ENCODE peak calls at places on chromosomes 16 and 17, in nine cellular contexts. One of them, this sample, is unnamed.

GRCh38 chr17:50184611-50185398 is 16.6 kb downstream of the COL1A1 start:
- DNase-seq in transverse colon: peak; percentile 36
- DNase-seq in ovary: no peak
- DNase-seq in adrenal gland: no peak
- DNase-seq in esophagus squamous epithelium: no peak
- DNase-seq in prostate gland: no peak
- DNase-seq in uterus: peak; percentile 78
- DNase-seq in IMR-90: peak; percentile 62
- DNase-seq in heart left ventricle: no peak
- DNase-seq in this sample: no peak

GRCh38 chr16:76837872-76838271 is 353.1 kb upstream of the MON1B start:
- DNase-seq in transverse colon: no peak
- DNase-seq in IMR-90: no peak
- DNase-seq in heart left ventricle: no peak
- DNase-seq in ovary: no peak
- DNase-seq in uterus: no peak
- DNase-seq in prostate gland: no peak
- DNase-seq in adrenal gland: no peak
- DNase-seq in esophagus squamous epithelium: no peak
- DNase-seq in this sample: no peak

GRCh38 chr17:16222406-16222805 is 5.4 kb downstream of the PIGL start:
- DNase-seq in prostate gland: no peak
- DNase-seq in heart left ventricle: no peak
- DNase-seq in uterus: no peak
- DNase-seq in IMR-90: no peak
- DNase-seq in esophagus squamous epithelium: no peak
- DNase-seq in adrenal gland: no peak
- DNase-seq in transverse colon: no peak
- DNase-seq in ovary: no peak
- DNase-seq in this sample: no peak

GRCh38 chr16:66168777-66169176 is 197.7 kb upstream of the CDH5 start:
- DNase-seq in uterus: no peak
- DNase-seq in prostate gland: no peak
- DNase-seq in esophagus squamous epithelium: no peak
- DNase-seq in IMR-90: no peak
- DNase-seq in adrenal gland: no peak
- DNase-seq in ovary: no peak
- DNase-seq in transverse colon: no peak
- DNase-seq in heart left ventricle: no peak
- DNase-seq in this sample: no peak

GRCh38 chr16:88005148-88005547 is 53.9 kb downstream of the BANP start:
- DNase-seq in IMR-90: no peak
- DNase-seq in ovary: no peak
- DNase-seq in heart left ventricle: no peak
- DNase-seq in esophagus squamous epithelium: no peak
- DNase-seq in adrenal gland: no peak
- DNase-seq in transverse colon: no peak
- DNase-seq in prostate gland: no peak
- DNase-seq in uterus: no peak
- DNase-seq in this sample: no peak

GRCh38 chr17:7745748-7746470 is 28.4 kb downstream of the DNAH2 start:
- DNase-seq in IMR-90: peak; percentile 76
- DNase-seq in esophagus squamous epithelium: no peak
- DNase-seq in ovary: peak; percentile 29
- DNase-seq in heart left ventricle: no peak
- DNase-seq in transverse colon: no peak
- DNase-seq in adrenal gland: peak; percentile 43
- DNase-seq in prostate gland: no peak
- DNase-seq in uterus: peak; percentile 50
- DNase-seq in this sample: no peak

GRCh38 chr16:58049697-58050185 is 24.2 kb downstream of the MMP15 start:
- DNase-seq in esophagus squamous epithelium: no peak
- DNase-seq in transverse colon: no peak
- DNase-seq in heart left ventricle: no peak
- DNase-seq in ovary: no peak
- DNase-seq in adrenal gland: no peak
- DNase-seq in prostate gland: no peak
- DNase-seq in IMR-90: no peak
- DNase-seq in uterus: no peak
- DNase-seq in this sample: no peak

GRCh38 chr17:71099003-71099710 is 929.8 kb downstream of the KCNJ2 start:
- DNase-seq in adrenal gland: no peak
- DNase-seq in prostate gland: peak; percentile 6
- DNase-seq in heart left ventricle: no peak
- DNase-seq in IMR-90: no peak
- DNase-seq in esophagus squamous epithelium: no peak
- DNase-seq in uterus: no peak
- DNase-seq in ovary: no peak
- DNase-seq in transverse colon: no peak
- DNase-seq in this sample: no peak

GRCh38 chr16:2210386-2211365 is at the start of gene BRICD5:
- DNase-seq in transverse colon: no peak
- DNase-seq in IMR-90: peak; percentile 19
- DNase-seq in uterus: no peak
- DNase-seq in prostate gland: no peak
- DNase-seq in adrenal gland: no peak
- DNase-seq in heart left ventricle: no peak
- DNase-seq in ovary: no peak
- DNase-seq in esophagus squamous epithelium: no peak
- DNase-seq in this sample: no peak

GRCh38 chr17:19338031-19338990 is 24.2 kb downstream of the B9D1 start:
- DNase-seq in uterus: no peak
- DNase-seq in IMR-90: peak; percentile 13
- DNase-seq in esophagus squamous epithelium: no peak
- DNase-seq in prostate gland: peak; percentile 75
- DNase-seq in adrenal gland: peak; percentile 44
- DNase-seq in heart left ventricle: peak; percentile 64
- DNase-seq in transverse colon: peak; percentile 73
- DNase-seq in ovary: no peak
- DNase-seq in this sample: peak; percentile 74

GRCh38 chr17:58224315-58224714 is 5.3 kb upstream of the MKS1 start:
- DNase-seq in ovary: no peak
- DNase-seq in transverse colon: no peak
- DNase-seq in uterus: no peak
- DNase-seq in heart left ventricle: no peak
- DNase-seq in esophagus squamous epithelium: no peak
- DNase-seq in prostate gland: no peak
- DNase-seq in adrenal gland: no peak
- DNase-seq in IMR-90: peak; percentile 46
- DNase-seq in this sample: no peak

GRCh38 chr17:77322534-77323412 is 182.0 kb downstream of the SEC14L1 start:
- DNase-seq in IMR-90: peak; percentile 99
- DNase-seq in esophagus squamous epithelium: no peak
- DNase-seq in ovary: peak; percentile 88
- DNase-seq in adrenal gland: peak; percentile 97
- DNase-seq in uterus: peak; percentile 93
- DNase-seq in prostate gland: no peak
- DNase-seq in transverse colon: peak; percentile 72
- DNase-seq in heart left ventricle: peak; percentile 85
- DNase-seq in this sample: peak; percentile 76
- TF ChIP-seq POLR2A in IMR-90: peak; percentile 91
- TF ChIP-seq POLR2A in esophagus squamous epithelium: peak; percentile 39
- TF ChIP-seq POLR2A in ovary: no peak
- TF ChIP-seq POLR2A in adrenal gland: peak; percentile 94
- TF ChIP-seq POLR2A in uterus: peak; percentile 71
- TF ChIP-seq POLR2A in prostate gland: peak; percentile 73
- TF ChIP-seq POLR2A in transverse colon: no peak
- TF ChIP-seq POLR2A in heart left ventricle: no peak
- TF ChIP-seq POLR2A in this sample: no peak

GRCh38 chr16:55171241-55171640 is 152.8 kb upstream of the IRX6 start:
- DNase-seq in heart left ventricle: no peak
- DNase-seq in transverse colon: no peak
- DNase-seq in uterus: no peak
- DNase-seq in esophagus squamous epithelium: no peak
- DNase-seq in ovary: no peak
- DNase-seq in IMR-90: no peak
- DNase-seq in adrenal gland: no peak
- DNase-seq in prostate gland: no peak
- DNase-seq in this sample: no peak

GRCh38 chr16:55175389-55175788 is 148.6 kb upstream of the IRX6 start:
- DNase-seq in heart left ventricle: no peak
- DNase-seq in ovary: no peak
- DNase-seq in transverse colon: no peak
- DNase-seq in uterus: no peak
- DNase-seq in adrenal gland: no peak
- DNase-seq in esophagus squamous epithelium: no peak
- DNase-seq in prostate gland: no peak
- DNase-seq in IMR-90: no peak
- DNase-seq in this sample: no peak

GRCh38 chr16:55169780-55170179 is 154.2 kb upstream of the IRX6 start:
- DNase-seq in transverse colon: peak; percentile 13
- DNase-seq in esophagus squamous epithelium: no peak
- DNase-seq in prostate gland: no peak
- DNase-seq in adrenal gland: no peak
- DNase-seq in heart left ventricle: no peak
- DNase-seq in IMR-90: no peak
- DNase-seq in ovary: no peak
- DNase-seq in uterus: no peak
- DNase-seq in this sample: no peak
- H3K4me1 ChIP-seq in transverse colon: no peaks in the 10 kb centered on the region
- H3K4me1 ChIP-seq in esophagus squamous epithelium: no peaks in the 10 kb centered on the region
- H3K4me1 ChIP-seq in prostate gland: no peaks in the 10 kb centered on the region
- H3K4me1 ChIP-seq in adrenal gland: no peaks in the 10 kb centered on the region
- H3K4me1 ChIP-seq in heart left ventricle: no peaks in the 10 kb centered on the region
- H3K4me1 ChIP-seq in IMR-90: no peaks in the 10 kb centered on the region
- H3K4me1 ChIP-seq in ovary: no peaks in the 10 kb centered on the region
- H3K4me1 ChIP-seq in uterus: no peaks in the 10 kb centered on the region
- H3K4me1 ChIP-seq in this sample: no peaks in the 10 kb centered on the region

DNA sequence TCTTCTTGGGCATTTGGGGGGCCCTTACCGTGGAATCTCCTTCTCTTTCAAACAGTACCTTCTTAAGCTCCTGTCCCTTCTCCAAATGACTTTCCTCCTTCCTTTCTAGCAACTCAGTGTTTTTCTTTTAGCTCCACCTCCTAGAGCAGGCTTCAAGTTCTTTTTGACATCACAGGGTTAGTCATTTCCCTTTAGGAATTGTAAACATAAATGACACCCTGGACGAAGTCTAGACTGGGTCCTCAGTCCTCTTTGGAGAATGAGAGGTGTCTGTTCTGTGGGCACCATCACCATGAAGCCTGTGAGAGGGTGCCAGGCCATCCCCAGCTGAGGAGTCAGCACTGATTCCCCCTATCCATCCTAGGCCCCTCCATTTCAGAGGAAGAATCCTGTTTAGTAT is 94.7 kb downstream of the SALL1 start:
- DNase-seq in prostate gland: no peak
- DNase-seq in esophagus squamous epithelium: no peak
- DNase-seq in uterus: no peak
- DNase-seq in transverse colon: no peak
- DNase-seq in IMR-90: no peak
- DNase-seq in ovary: no peak
- DNase-seq in heart left ventricle: no peak
- DNase-seq in adrenal gland: no peak
- DNase-seq in this sample: no peak
- TF ChIP-seq POLR2A in prostate gland: no peak
- TF ChIP-seq POLR2A in esophagus squamous epithelium: no peak
- TF ChIP-seq POLR2A in uterus: no peak
- TF ChIP-seq POLR2A in transverse colon: no peak
- TF ChIP-seq POLR2A in IMR-90: no peak
- TF ChIP-seq POLR2A in ovary: no peak
- TF ChIP-seq POLR2A in heart left ventricle: no peak
- TF ChIP-seq POLR2A in adrenal gland: no peak
- TF ChIP-seq POLR2A in this sample: no peak

GRCh38 chr16:81470796-81471636 is 26.4 kb downstream of the CMIP start:
- DNase-seq in prostate gland: no peak
- DNase-seq in uterus: no peak
- DNase-seq in heart left ventricle: no peak
- DNase-seq in ovary: no peak
- DNase-seq in transverse colon: no peak
- DNase-seq in adrenal gland: no peak
- DNase-seq in IMR-90: no peak
- DNase-seq in esophagus squamous epithelium: no peak
- DNase-seq in this sample: no peak

GRCh38 chr16:81467815-81468214 is 23.2 kb downstream of the CMIP start:
- DNase-seq in prostate gland: no peak
- DNase-seq in uterus: no peak
- DNase-seq in heart left ventricle: no peak
- DNase-seq in ovary: no peak
- DNase-seq in adrenal gland: no peak
- DNase-seq in transverse colon: no peak
- DNase-seq in esophagus squamous epithelium: no peak
- DNase-seq in IMR-90: no peak
- DNase-seq in this sample: no peak

GRCh38 chr16:81468269-81468902 is 23.8 kb downstream of the CMIP start:
- DNase-seq in uterus: no peak
- DNase-seq in adrenal gland: no peak
- DNase-seq in prostate gland: no peak
- DNase-seq in ovary: no peak
- DNase-seq in esophagus squamous epithelium: no peak
- DNase-seq in transverse colon: no peak
- DNase-seq in heart left ventricle: no peak
- DNase-seq in IMR-90: no peak
- DNase-seq in this sample: no peak

GRCh38 chr16:81469710-81470481 is 25.3 kb downstream of the CMIP start:
- DNase-seq in uterus: no peak
- DNase-seq in esophagus squamous epithelium: no peak
- DNase-seq in prostate gland: no peak
- DNase-seq in heart left ventricle: no peak
- DNase-seq in ovary: no peak
- DNase-seq in IMR-90: no peak
- DNase-seq in adrenal gland: no peak
- DNase-seq in transverse colon: no peak
- DNase-seq in this sample: peak; percentile 44

GRCh38 chr16:81469183-81469677 is 24.6 kb downstream of the CMIP start:
- DNase-seq in ovary: no peak
- DNase-seq in IMR-90: no peak
- DNase-seq in uterus: no peak
- DNase-seq in adrenal gland: no peak
- DNase-seq in heart left ventricle: no peak
- DNase-seq in transverse colon: no peak
- DNase-seq in prostate gland: no peak
- DNase-seq in esophagus squamous epithelium: no peak
- DNase-seq in this sample: no peak
- H3K4me1 ChIP-seq in ovary: peaks cover 7% of the 10 kb centered on the region
- H3K4me1 ChIP-seq in IMR-90: peaks cover 9% of the 10 kb centered on the region
- H3K4me1 ChIP-seq in uterus: no peaks in the 10 kb centered on the region
- H3K4me1 ChIP-seq in adrenal gland: peaks cover 81% of the 10 kb centered on the region
- H3K4me1 ChIP-seq in heart left ventricle: peaks cover 8% of the 10 kb centered on the region
- H3K4me1 ChIP-seq in transverse colon: peaks cover 19% of the 10 kb centered on the region
- H3K4me1 ChIP-seq in prostate gland: no peaks in the 10 kb centered on the region
- H3K4me1 ChIP-seq in esophagus squamous epithelium: peaks cover 5% of the 10 kb centered on the region
- H3K4me1 ChIP-seq in this sample: peaks cover 73% of the 10 kb centered on the region

This sample was measured in stomach.